ENCODE peak calls at places on chromosomes 12 and 14, in nine cellular contexts. R is Caco-2, Y is adrenal gland, B is heart right ventricle, K is thoracic aorta, C is transverse colon, P is gastrocnemius medialis, I is lower lobe of right lung, Z is suprapubic skin. M is an unnamed sample.
A peak's percentile ranks its signal among the peaks of the same experiment; 100 is the strongest.

GRCh38 chr14:79357307-79357706 is 854.0 kb downstream of the DIO2 start:
- DNase-seq in R (no peak), Y (no peak), B (no peak), K (no peak), C (no peak), P (no peak), I (no peak), Z (no peak), M (no peak)

GRCh38 chr12:12582895-12583303 is 20.2 kb upstream of the DUSP16 start:
- DNase-seq in R (peak; percentile 72), Y (peak; percentile 69), B (no peak), K (no peak), C (no peak), P (no peak), I (no peak), Z (no peak), M (no peak)

GRCh38 chr14:95535226-95536021 is 574 bp downstream of the GLRX5 start:
- DNase-seq in R (no peak), Y (peak; percentile 26), B (peak; percentile 37), K (no peak), C (no peak), P (no peak), I (no peak), Z (peak; percentile 73), M (no peak)

GRCh38 chr14:92625213-92625612 is 111.6 kb downstream of the RIN3 start:
- DNase-seq in R (no peak), Y (no peak), B (no peak), K (no peak), C (no peak), P (no peak), I (no peak), Z (no peak), M (no peak)

GRCh38 chr12:128587918-128588317 is 235.8 kb downstream of the SLC15A4 start:
- DNase-seq in R (no peak), Y (no peak), B (no peak), K (no peak), C (no peak), P (no peak), I (no peak), Z (no peak), M (no peak)

GRCh38 chr12:102095677-102096263 is 24.1 kb downstream of the NUP37 start:
- DNase-seq in R (peak; percentile 12), Y (no peak), B (no peak), K (no peak), C (no peak), P (no peak), I (no peak), Z (no peak), M (no peak)

GRCh38 chr12:30847259-30847658 is 79.3 kb upstream of the TSPAN11 start:
- DNase-seq in R (peak; percentile 78), Y (no peak), B (no peak), K (no peak), C (no peak), P (no peak), I (no peak), Z (no peak), M (no peak)

GRCh38 chr14:45253754-45254300 is 825 bp upstream of the MIS18BP1 start:
- DNase-seq in R (peak; percentile 12), Y (peak; percentile 17), B (peak; percentile 17), K (no peak), C (peak; percentile 27), P (no peak), I (peak; percentile 65), Z (peak; percentile 69), M (peak; percentile 25)

GRCh38 chr12:21940549-21940948 is 677 bp downstream of the ABCC9 start:
- DNase-seq in R (peak; percentile 34), Y (no peak), B (no peak), K (no peak), C (no peak), P (no peak), I (no peak), Z (no peak), M (no peak)

GRCh38 chr12:45425426-45425825 is 209.5 kb downstream of the ANO6 start:
- DNase-seq in R (no peak), Y (no peak), B (no peak), K (no peak), C (no peak), P (no peak), I (no peak), Z (no peak), M (no peak)

GRCh38 chr12:118102070-118102469 is 1.7 kb downstream of the VSIG10 start:
- DNase-seq in R (no peak), Y (no peak), B (no peak), K (no peak), C (peak; percentile 35), P (no peak), I (no peak), Z (no peak), M (no peak)

GRCh38 chr12:57196956-57197355 is 19.6 kb upstream of the NXPH4 start:
- DNase-seq in R (no peak), Y (no peak), B (no peak), K (no peak), C (no peak), P (no peak), I (no peak), Z (no peak), M (no peak)

GRCh38 chr14:27528328-27528727 is 930.5 kb upstream of the NOVA1 start:
- DNase-seq in R (peak; percentile 40), Y (no peak), B (no peak), K (no peak), C (no peak), P (no peak), I (no peak), Z (no peak), M (no peak)

GRCh38 chr14:69983317-69983716 is 104.1 kb downstream of the SMOC1 start:
- DNase-seq in R (no peak), Y (no peak), B (no peak), K (no peak), C (no peak), P (no peak), I (no peak), Z (no peak), M (no peak)

GRCh38 chr12:50647479-50647878 is 116.4 kb upstream of the ATF1 start:
- DNase-seq in R (no peak), Y (no peak), B (no peak), K (no peak), C (no peak), P (no peak), I (no peak), Z (no peak), M (no peak)

GRCh38 chr14:99241314-99242035 is 30.5 kb downstream of the BCL11B start:
- DNase-seq in R (no peak), Y (no peak), B (no peak), K (no peak), C (no peak), P (no peak), I (no peak), Z (no peak), M (no peak)

GRCh38 chr14:96039633-96040311 is 610 bp downstream of the C14orf132 start:
- DNase-seq in R (no peak), Y (no peak), B (peak; percentile 21), K (no peak), C (no peak), P (no peak), I (peak; percentile 55), Z (no peak), M (no peak)

GRCh38 chr12:3432868-3433267 is 58.1 kb upstream of the PRMT8 start:
- DNase-seq in R (no peak), Y (no peak), B (no peak), K (no peak), C (no peak), P (no peak), I (no peak), Z (no peak), M (no peak)

GRCh38 chr12:106049105-106049504 is 89.6 kb downstream of the NUAK1 start:
- DNase-seq in R (no peak), Y (no peak), B (no peak), K (no peak), C (no peak), P (no peak), I (no peak), Z (no peak), M (no peak)

GRCh38 chr12:124625867-124626675 is 58.7 kb upstream of the NCOR2 start:
- DNase-seq in R (peak; percentile 62), Y (peak; percentile 80), B (peak; percentile 91), K (peak; percentile 78), C (peak; percentile 87), P (peak; percentile 72), I (peak; percentile 90), Z (peak; percentile 94), M (peak; percentile 93)

GRCh38 chr14:92421756-92422155 is 91.8 kb upstream of the RIN3 start:
- DNase-seq in R (no peak), Y (no peak), B (no peak), K (no peak), C (no peak), P (no peak), I (no peak), Z (no peak), M (no peak)

GRCh38 chr12:39824505-39825198 is 205.0 kb upstream of the ABCD2 start:
- DNase-seq in R (no peak), Y (no peak), B (no peak), K (no peak), C (no peak), P (no peak), I (no peak), Z (no peak), M (no peak)

GRCh38 chr12:130764475-130765185 is 48.5 kb upstream of the RIMBP2 start:
- DNase-seq in R (peak; percentile 54), Y (no peak), B (no peak), K (no peak), C (no peak), P (no peak), I (no peak), Z (no peak), M (no peak)

GRCh38 chr14:68190032-68190431 is 370.5 kb downstream of the RAD51B start:
- DNase-seq in R (no peak), Y (no peak), B (no peak), K (no peak), C (no peak), P (no peak), I (no peak), Z (no peak), M (no peak)
- H3K4me1 ChIP-seq in R (peaks cover 16% of the 10 kb centered on the region), Y (no peaks in the 10 kb centered on the region), B (no peaks in the 10 kb centered on the region), K (no peaks in the 10 kb centered on the region), C (peaks cover 28% of the 10 kb centered on the region), P (peaks cover 29% of the 10 kb centered on the region), I (no peaks in the 10 kb centered on the region), Z (peaks cover 4% of the 10 kb centered on the region), M (no peaks in the 10 kb centered on the region)

GRCh38 chr12:53031616-53032015 is 18.2 kb upstream of the TNS2 start:
- DNase-seq in R (no peak), Y (no peak), B (no peak), K (no peak), C (no peak), P (no peak), I (no peak), Z (no peak), M (no peak)
- H3K36me3 ChIP-seq in R (peaks cover under 1% of the 10 kb centered on the region), Y (no peaks in the 10 kb centered on the region), B (peaks cover 9% of the 10 kb centered on the region), K (peaks cover 65% of the 10 kb centered on the region), C (peaks cover 71% of the 10 kb centered on the region), P (no peaks in the 10 kb centered on the region), I (peaks cover 98% of the 10 kb centered on the region), Z (peaks cover 91% of the 10 kb centered on the region), M (peaks cover 91% of the 10 kb centered on the region)

GRCh38 chr12:59173696-59174095 is 253.4 kb upstream of the LRIG3 start:
- DNase-seq in R (no peak), Y (no peak), B (no peak), K (no peak), C (no peak), P (no peak), I (no peak), Z (no peak), M (no peak)
- TF ChIP-seq CTCF in R (no peak), Y (no peak), B (no peak), K (no peak), C (no peak), P (no peak), I (no peak), Z (no peak), M (no peak)

GRCh38 chr12:46667547-46667946 is 158.2 kb downstream of the SLC38A4 start:
- DNase-seq in R (no peak), Y (no peak), B (no peak), K (no peak), C (no peak), P (no peak), I (no peak), Z (no peak), M (no peak)
- H3K4me1 ChIP-seq in R (no peaks in the 10 kb centered on the region), Y (no peaks in the 10 kb centered on the region), B (peaks cover 4% of the 10 kb centered on the region), K (no peaks in the 10 kb centered on the region), C (no peaks in the 10 kb centered on the region), P (peaks cover 18% of the 10 kb centered on the region), I (no peaks in the 10 kb centered on the region), Z (peaks cover 25% of the 10 kb centered on the region), M (no peaks in the 10 kb centered on the region)